ENCODE peak calls at places on chromosomes 12 and 14, in five cellular contexts. Z is IMR-90; D is CD4-positive, alpha-beta memory T cell; L is aorta; S is pancreas. F is an unnamed sample. For H3K4me1 and H3K9me3, the result is how much of the 10 kb centered on the place peaks cover.

GRCh38 chr12:28800129-28800528 is 348.9 kb upstream of the FAR2 start:
- DNase-seq in Z (no peak), D (no peak), L (no peak), S (no peak), F (no peak)

GRCh38 chr12:53660064-53660463 is 15.8 kb downstream of the ATP5MC2 start:
- DNase-seq in Z (no peak), D (no peak), L (no peak), S (no peak), F (no peak)

GRCh38 chr12:27651201-27651600 is 45.0 kb upstream of the REP15 start:
- DNase-seq in Z (peak), D (no peak), L (no peak), S (no peak), F (no peak)

GRCh38 chr12:123897221-123897620 is 75.4 kb downstream of the CCDC92 start:
- DNase-seq in Z (peak), D (no peak), L (peak), S (no peak), F (no peak)

GRCh38 chr14:105474478-105475268 is at the start of gene CRIP2:
- DNase-seq in Z (peak), D (peak), L (no peak), S (no peak), F (no peak)

GRCh38 chr14:77663289-77663688 is 44.5 kb downstream of the ALKBH1 start:
- DNase-seq in Z (peak), D (no peak), L (no peak), S (no peak), F (no peak)

GRCh38 chr12:19222566-19222965 is 93.0 kb downstream of the PLEKHA5 start:
- DNase-seq in Z (no peak), D (no peak), L (no peak), S (no peak), F (no peak)

GRCh38 chr14:62179367-62180018 is 417.3 kb downstream of the SNAPC1 start:
- DNase-seq in Z (peak), D (no peak), L (no peak), S (peak), F (no peak)

GRCh38 chr12:26292596-26292995 is 97.2 kb downstream of the SSPN start:
- DNase-seq in Z (no peak), D (no peak), L (no peak), S (no peak), F (no peak)

GRCh38 chr12:117494833-117495714 is 133.6 kb upstream of the NOS1 start:
- DNase-seq in Z (no peak), D (no peak), L (no peak), S (no peak), F (no peak)

GRCh38 chr12:116662612-116663144 is 75.2 kb downstream of the SPRING1 start:
- DNase-seq in Z (peak), D (no peak), L (no peak), S (no peak), F (no peak)

GRCh38 chr14:104856869-104857860 is 7.9 kb upstream of the CEP170B start:
- DNase-seq in Z (no peak), D (no peak), L (no peak), S (peak), F (peak)

GRCh38 chr14:55699131-55700057 is 119.4 kb downstream of the KTN1 start:
- DNase-seq in Z (peak), D (no peak), L (no peak), S (no peak), F (no peak)

GRCh38 chr12:50362671-50363070 is 33.7 kb downstream of the FAM186A start:
- DNase-seq in Z (no peak), D (no peak), L (no peak), S (no peak), F (no peak)

GRCh38 chr14:22557846-22558220 is 31.2 kb downstream of the DAD1 start:
- DNase-seq in Z (no peak), D (no peak), L (no peak), S (no peak), F (no peak)

GRCh38 chr14:22556990-22557623 is 31.9 kb downstream of the DAD1 start:
- DNase-seq in Z (peak), D (peak), L (peak), S (peak), F (peak)

GRCh38 chr14:22555573-22556011 is 33.4 kb downstream of the DAD1 start:
- DNase-seq in Z (peak), D (peak), L (no peak), S (no peak), F (no peak)

GRCh38 chr14:22554706-22555572 is 34.1 kb downstream of the DAD1 start:
- DNase-seq in Z (no peak), D (peak), L (no peak), S (no peak), F (no peak)

GRCh38 chr14:22556021-22556989 is 32.7 kb downstream of the DAD1 start:
- DNase-seq in Z (peak), D (peak), L (no peak), S (peak), F (peak)
- H3K4me1 ChIP-seq in Z (under half), D (half or more), L (under half), S (under half), F (under half)

DNA sequence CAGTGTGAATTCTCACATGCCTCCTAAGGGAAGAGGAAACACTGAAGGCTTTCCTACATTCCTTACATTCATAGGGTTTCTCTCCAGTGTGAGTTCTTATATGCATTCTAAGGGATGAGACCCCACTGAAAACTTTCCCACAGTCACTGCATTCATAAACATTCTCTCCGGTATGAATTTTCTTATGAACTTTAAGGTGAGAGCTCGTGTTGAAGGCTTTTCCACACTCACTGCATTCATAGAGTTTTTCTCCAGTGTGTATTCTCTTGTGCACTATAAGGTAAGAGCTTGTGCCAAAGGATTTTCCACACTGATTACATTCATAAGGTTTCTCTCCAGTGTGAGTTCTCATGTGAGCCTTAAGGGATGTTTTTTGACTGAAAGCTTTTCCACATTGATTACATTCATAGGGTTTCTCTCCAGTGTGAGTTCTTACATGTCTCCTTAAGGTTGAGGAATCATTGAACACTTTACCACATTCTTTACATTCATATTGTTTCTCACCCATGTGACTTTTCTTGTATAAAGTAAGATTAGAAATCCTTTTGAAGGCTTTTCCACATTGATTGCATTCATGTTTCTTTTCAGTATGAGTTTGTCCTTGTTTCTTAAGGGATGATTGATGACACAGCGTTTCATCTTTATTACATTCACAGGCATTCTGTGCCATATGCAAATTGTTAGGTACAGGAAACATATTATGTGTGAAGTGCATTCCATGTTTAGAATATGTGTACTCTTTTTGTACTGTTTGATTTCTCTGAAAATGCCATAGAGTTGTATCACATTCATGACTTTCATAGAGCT is 9.5 kb downstream of the ZNF891 start:
- DNase-seq in Z (no peak), D (no peak), L (no peak), S (no peak), F (no peak)
- H3K9me3 ChIP-seq in Z (half or more), D (half or more), L (under half), S (under half), F (half or more)

GRCh38 chr12:122874081-122874480 is 21.8 kb downstream of the VPS37B start:
- DNase-seq in Z (no peak), D (no peak), L (peak), S (peak), F (peak)
- H3K4me1 ChIP-seq in Z (under half), D (half or more), L (under half), S (under half), F (half or more)

GRCh38 chr12:133130038-133130807 is at the start of the genes ZNF10 and ZNF891:
- DNase-seq in Z (peak), D (peak), L (peak), S (peak), F (peak)
- H3K9me3 ChIP-seq in Z (under half), D (under half), L (under half), S (under half), F (half or more)

DNA sequence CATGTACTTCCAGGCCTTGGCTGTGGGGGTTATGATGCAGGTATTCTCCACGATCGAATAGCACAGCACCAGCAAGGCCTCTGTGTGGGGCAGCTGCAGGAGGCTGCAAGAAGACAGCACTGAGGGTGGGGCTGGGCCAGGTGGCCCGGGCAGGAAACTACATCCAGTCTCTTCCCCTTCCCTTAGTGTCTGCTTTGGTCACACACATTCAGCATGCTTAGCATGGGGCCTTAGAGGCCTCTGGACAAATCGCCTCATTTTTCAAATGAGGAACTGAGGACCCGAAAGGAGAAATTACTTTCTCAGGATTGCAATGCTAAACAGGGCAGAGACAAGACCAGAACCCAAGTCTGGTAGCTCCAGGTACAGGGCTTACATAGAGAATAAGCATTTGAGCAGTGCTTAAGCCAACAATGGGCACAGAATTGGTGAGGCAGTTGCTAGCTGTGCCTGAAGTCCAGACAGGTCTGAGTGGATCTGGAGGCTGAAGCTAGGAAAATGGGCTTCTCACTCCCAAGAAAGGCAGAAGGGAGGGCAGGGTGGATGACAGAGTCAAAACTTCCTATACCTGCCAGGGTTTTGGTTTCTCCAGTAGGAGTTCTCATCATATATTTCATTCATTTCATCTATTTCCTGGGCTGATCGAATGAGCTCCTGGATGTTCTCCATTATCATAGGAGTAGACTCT is 3.5 kb downstream of the ACRBP start:
- DNase-seq in Z (no peak), D (no peak), L (peak), S (peak), F (no peak)
- H3K4me1 ChIP-seq in Z (under half), D (under half), L (under half), S (under half), F (under half)

GRCh38 chr12:132535046-132535445 is 45.1 kb downstream of the FBRSL1 start:
- DNase-seq in Z (no peak), D (no peak), L (no peak), S (no peak), F (no peak)
- H3K9me3 ChIP-seq in Z (under half), D (under half), L (under half), S (under half), F (under half)

DNA sequence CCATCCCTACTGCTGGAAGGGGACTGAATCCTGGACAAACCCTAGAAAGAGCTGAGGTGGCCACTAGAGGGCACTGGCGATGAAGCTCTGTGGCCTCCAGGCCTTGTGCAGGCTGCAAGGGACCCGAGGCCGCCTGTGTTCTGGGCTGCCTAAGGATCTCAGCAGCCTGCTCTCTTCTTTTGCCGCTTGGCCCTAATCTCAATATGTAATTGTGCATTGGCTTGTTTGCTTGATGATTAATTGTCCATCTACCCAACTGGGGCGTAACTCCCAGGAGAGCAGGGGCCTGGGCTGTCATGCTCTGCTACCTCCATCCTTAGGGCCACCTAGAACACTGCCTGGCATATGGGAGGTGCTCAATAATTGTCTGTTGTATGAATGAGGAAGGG is 73.8 kb downstream of the SYNE3 start:
- DNase-seq in Z (peak), D (peak), L (peak), S (no peak), F (peak)
- H3K4me1 ChIP-seq in Z (under half), D (under half), L (under half), S (under half), F (under half)

F was measured in upper lobe of right lung.